ENCODE peak calls at places on chromosome 15, in six cellular contexts. One of them, this sample, is unnamed.

GRCh38 chr15:26674467-26674866 is 98.4 kb downstream of the GABRB3 start:
- DNase-seq in lower leg skin: no peak
- DNase-seq in AG04449: no peak
- DNase-seq in GM06990: no peak
- DNase-seq in astrocyte of the spinal cord: no peak
- DNase-seq in nephron progenitor cell: no peak
- DNase-seq in this sample: no peak

GRCh38 chr15:25787855-25788521 is 75.1 kb downstream of the ATP10A start:
- DNase-seq in lower leg skin: no peak
- DNase-seq in AG04449: no peak
- DNase-seq in astrocyte of the spinal cord: no peak
- DNase-seq in nephron progenitor cell: no peak
- DNase-seq in GM06990: no peak
- DNase-seq in this sample: no peak

GRCh38 chr15:51260262-51260661 is 78.1 kb downstream of the CYP19A1 start:
- DNase-seq in AG04449: no peak
- DNase-seq in lower leg skin: no peak
- DNase-seq in GM06990: no peak
- DNase-seq in nephron progenitor cell: no peak
- DNase-seq in astrocyte of the spinal cord: no peak
- DNase-seq in this sample: no peak

GRCh38 chr15:38652183-38652794 is 87.7 kb upstream of the RASGRP1 start:
- DNase-seq in nephron progenitor cell: no peak
- DNase-seq in GM06990: no peak
- DNase-seq in AG04449: no peak
- DNase-seq in lower leg skin: no peak
- DNase-seq in astrocyte of the spinal cord: no peak
- DNase-seq in this sample: no peak

GRCh38 chr15:62115847-62116246 is 49.1 kb downstream of the C2CD4A start:
- DNase-seq in lower leg skin: no peak
- DNase-seq in AG04449: no peak
- DNase-seq in astrocyte of the spinal cord: no peak
- DNase-seq in GM06990: no peak
- DNase-seq in nephron progenitor cell: no peak
- DNase-seq in this sample: no peak

GRCh38 chr15:97194750-97195149 is 765.8 kb upstream of the ARRDC4 start:
- DNase-seq in lower leg skin: no peak
- DNase-seq in nephron progenitor cell: no peak
- DNase-seq in astrocyte of the spinal cord: no peak
- DNase-seq in GM06990: no peak
- DNase-seq in AG04449: no peak
- DNase-seq in this sample: no peak

GRCh38 chr15:35054380-35054779 is 30.7 kb downstream of the NANOGP8 start:
- DNase-seq in GM06990: no peak
- DNase-seq in AG04449: no peak
- DNase-seq in nephron progenitor cell: no peak
- DNase-seq in lower leg skin: no peak
- DNase-seq in astrocyte of the spinal cord: no peak
- DNase-seq in this sample: no peak

GRCh38 chr15:51697150-51697549 is 15.8 kb downstream of the SCG3 start:
- DNase-seq in astrocyte of the spinal cord: no peak
- DNase-seq in GM06990: no peak
- DNase-seq in lower leg skin: no peak
- DNase-seq in nephron progenitor cell: no peak
- DNase-seq in AG04449: no peak
- DNase-seq in this sample: no peak

GRCh38 chr15:89494941-89495637 is 1.3 kb downstream of the RHCG start:
- DNase-seq in astrocyte of the spinal cord: no peak
- DNase-seq in lower leg skin: peak
- DNase-seq in nephron progenitor cell: peak
- DNase-seq in AG04449: no peak
- DNase-seq in GM06990: no peak
- DNase-seq in this sample: no peak

GRCh38 chr15:75002398-75002797 is 7.0 kb downstream of the SCAMP5 start:
- DNase-seq in GM06990: no peak
- DNase-seq in lower leg skin: no peak
- DNase-seq in AG04449: no peak
- DNase-seq in astrocyte of the spinal cord: no peak
- DNase-seq in nephron progenitor cell: no peak
- DNase-seq in this sample: no peak

GRCh38 chr15:71792521-71792920 is 17.8 kb upstream of the NR2E3 start:
- DNase-seq in AG04449: peak
- DNase-seq in lower leg skin: no peak
- DNase-seq in nephron progenitor cell: no peak
- DNase-seq in GM06990: no peak
- DNase-seq in astrocyte of the spinal cord: peak
- DNase-seq in this sample: no peak

GRCh38 chr15:74460298-74460697 is 662 bp downstream of the UBL7 start:
- DNase-seq in nephron progenitor cell: no peak
- DNase-seq in lower leg skin: no peak
- DNase-seq in AG04449: no peak
- DNase-seq in astrocyte of the spinal cord: no peak
- DNase-seq in GM06990: peak
- DNase-seq in this sample: no peak

GRCh38 chr15:60844431-60845174 is 365.7 kb upstream of the ICE2 start:
- DNase-seq in GM06990: no peak
- DNase-seq in AG04449: no peak
- DNase-seq in lower leg skin: no peak
- DNase-seq in nephron progenitor cell: no peak
- DNase-seq in astrocyte of the spinal cord: no peak
- DNase-seq in this sample: no peak

GRCh38 chr15:71571641-71572040 is 238.7 kb upstream of the NR2E3 start:
- DNase-seq in nephron progenitor cell: no peak
- DNase-seq in GM06990: no peak
- DNase-seq in AG04449: no peak
- DNase-seq in astrocyte of the spinal cord: no peak
- DNase-seq in lower leg skin: no peak
- DNase-seq in this sample: no peak

GRCh38 chr15:56215769-56216168 is 27.9 kb downstream of the RFX7 start:
- DNase-seq in AG04449: peak
- DNase-seq in GM06990: no peak
- DNase-seq in nephron progenitor cell: no peak
- DNase-seq in astrocyte of the spinal cord: peak
- DNase-seq in lower leg skin: no peak
- DNase-seq in this sample: no peak

GRCh38 chr15:83283813-83284562 is 476 bp downstream of the BNC1 start:
- DNase-seq in astrocyte of the spinal cord: peak
- DNase-seq in GM06990: no peak
- DNase-seq in nephron progenitor cell: peak
- DNase-seq in AG04449: no peak
- DNase-seq in lower leg skin: no peak
- DNase-seq in this sample: no peak

GRCh38 chr15:38205502-38206235 is 47.0 kb upstream of the SPRED1 start:
- DNase-seq in lower leg skin: no peak
- DNase-seq in astrocyte of the spinal cord: no peak
- DNase-seq in nephron progenitor cell: no peak
- DNase-seq in GM06990: no peak
- DNase-seq in AG04449: no peak
- DNase-seq in this sample: no peak

GRCh38 chr15:62758126-62758951 is 284.2 kb upstream of the TPM1 start:
- DNase-seq in GM06990: no peak
- DNase-seq in nephron progenitor cell: no peak
- DNase-seq in lower leg skin: peak
- DNase-seq in AG04449: peak
- DNase-seq in astrocyte of the spinal cord: peak
- DNase-seq in this sample: peak

GRCh38 chr15:85164841-85165466 is 183.3 kb downstream of the PDE8A start:
- DNase-seq in nephron progenitor cell: no peak
- DNase-seq in astrocyte of the spinal cord: no peak
- DNase-seq in lower leg skin: no peak
- DNase-seq in AG04449: no peak
- DNase-seq in GM06990: no peak
- DNase-seq in this sample: no peak

GRCh38 chr15:49083471-49084284 is 37.4 kb upstream of the SECISBP2L start:
- DNase-seq in AG04449: peak
- DNase-seq in nephron progenitor cell: no peak
- DNase-seq in lower leg skin: no peak
- DNase-seq in astrocyte of the spinal cord: no peak
- DNase-seq in GM06990: no peak
- DNase-seq in this sample: no peak

GRCh38 chr15:26767169-26767670 is 5.6 kb downstream of the GABRB3 start:
- DNase-seq in nephron progenitor cell: no peak
- DNase-seq in AG04449: no peak
- DNase-seq in GM06990: no peak
- DNase-seq in astrocyte of the spinal cord: no peak
- DNase-seq in lower leg skin: no peak
- DNase-seq in this sample: no peak

GRCh38 chr15:46280753-46281521 is 646.1 kb downstream of the SQOR start:
- DNase-seq in GM06990: no peak
- DNase-seq in AG04449: no peak
- DNase-seq in nephron progenitor cell: no peak
- DNase-seq in astrocyte of the spinal cord: no peak
- DNase-seq in lower leg skin: no peak
- DNase-seq in this sample: no peak

GRCh38 chr15:54990793-54991192 is 205.9 kb downstream of the RSL24D1 start:
- DNase-seq in GM06990: no peak
- DNase-seq in astrocyte of the spinal cord: no peak
- DNase-seq in AG04449: no peak
- DNase-seq in nephron progenitor cell: peak
- DNase-seq in lower leg skin: no peak
- DNase-seq in this sample: no peak

GRCh38 chr15:36373549-36373948 is 205.9 kb upstream of the CDIN1 start:
- DNase-seq in nephron progenitor cell: no peak
- DNase-seq in GM06990: no peak
- DNase-seq in lower leg skin: no peak
- DNase-seq in astrocyte of the spinal cord: peak
- DNase-seq in AG04449: no peak
- DNase-seq in this sample: no peak

GRCh38 chr15:34297059-34297458 is 40.5 kb downstream of the SLC12A6 start:
- DNase-seq in astrocyte of the spinal cord: peak
- DNase-seq in GM06990: no peak
- DNase-seq in nephron progenitor cell: no peak
- DNase-seq in AG04449: no peak
- DNase-seq in lower leg skin: no peak
- DNase-seq in this sample: no peak

DNA sequence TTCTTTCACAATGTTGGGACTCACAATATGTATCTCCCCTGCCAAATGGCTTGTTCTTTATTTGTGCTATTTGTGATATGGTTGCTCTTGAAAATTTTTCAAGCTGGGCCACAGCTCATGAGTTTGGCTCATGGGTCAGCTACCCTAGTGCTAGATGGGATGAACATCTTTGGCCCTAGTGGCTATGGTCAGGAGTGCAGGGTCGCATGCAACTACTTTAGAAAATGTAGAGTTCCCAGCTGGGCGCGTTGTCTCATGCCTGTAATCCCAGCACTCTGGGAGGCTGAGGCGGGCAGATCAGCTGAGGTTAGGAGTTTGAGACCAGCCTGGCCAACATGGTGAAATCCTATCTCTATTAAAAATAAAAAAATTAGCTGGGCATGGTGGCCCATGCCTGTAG is 55.8 kb downstream of the POLR2M start:
- DNase-seq in GM06990: no peak
- DNase-seq in lower leg skin: peak
- DNase-seq in AG04449: no peak
- DNase-seq in nephron progenitor cell: no peak
- DNase-seq in astrocyte of the spinal cord: no peak
- DNase-seq in this sample: no peak
- TF ChIP-seq CTCF in GM06990: no peak
- TF ChIP-seq CTCF in lower leg skin: no peak
- TF ChIP-seq CTCF in AG04449: no peak
- TF ChIP-seq CTCF in nephron progenitor cell: no peak
- TF ChIP-seq CTCF in astrocyte of the spinal cord: peak
- TF ChIP-seq CTCF in this sample: no peak

DNA sequence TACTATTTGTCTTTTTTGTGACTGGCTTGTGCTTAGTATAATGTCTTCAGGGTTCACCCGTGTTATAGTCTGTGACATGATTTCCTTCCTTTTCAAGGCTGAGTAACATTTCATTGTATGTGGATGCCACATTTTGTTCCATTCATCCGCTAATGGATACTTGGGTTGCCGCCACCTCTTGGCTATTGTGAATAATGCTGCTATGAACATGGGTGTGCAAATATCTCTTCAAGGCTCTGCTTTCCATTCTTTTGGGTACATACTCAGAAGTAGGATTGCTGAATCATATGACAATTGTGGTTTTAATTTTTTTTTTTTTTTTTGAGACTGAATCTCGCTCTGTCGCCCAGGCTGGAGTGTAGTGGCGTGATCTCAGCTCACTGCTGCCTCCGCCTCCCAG is 15.4 kb downstream of the CRTC3 start:
- DNase-seq in nephron progenitor cell: no peak
- DNase-seq in lower leg skin: no peak
- DNase-seq in AG04449: no peak
- DNase-seq in GM06990: no peak
- DNase-seq in astrocyte of the spinal cord: no peak
- DNase-seq in this sample: no peak
- TF ChIP-seq CTCF in nephron progenitor cell: no peak
- TF ChIP-seq CTCF in lower leg skin: no peak
- TF ChIP-seq CTCF in AG04449: no peak
- TF ChIP-seq CTCF in GM06990: no peak
- TF ChIP-seq CTCF in astrocyte of the spinal cord: peak
- TF ChIP-seq CTCF in this sample: no peak

DNA sequence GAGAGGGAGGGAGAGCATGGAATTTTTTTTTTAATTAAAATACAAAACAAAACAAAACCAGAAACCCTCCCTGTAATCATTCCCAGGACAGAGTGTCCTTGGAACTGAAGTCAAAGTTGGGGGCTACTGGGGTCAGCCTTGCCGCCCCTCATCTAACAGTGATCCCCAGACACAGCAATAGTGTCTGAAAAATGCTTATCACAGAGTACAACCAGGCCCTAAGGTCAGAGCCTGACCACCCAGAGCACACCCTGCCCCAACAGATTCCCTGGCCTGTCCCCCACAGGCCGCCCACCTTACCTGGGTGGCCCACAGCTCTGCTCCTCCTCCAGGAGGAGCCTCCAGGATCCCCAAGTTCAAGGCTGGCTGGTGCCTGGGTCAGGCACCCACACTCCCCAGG is 101.6 kb upstream of the LINGO1 start:
- DNase-seq in astrocyte of the spinal cord: no peak
- DNase-seq in AG04449: no peak
- DNase-seq in lower leg skin: no peak
- DNase-seq in nephron progenitor cell: no peak
- DNase-seq in GM06990: no peak
- DNase-seq in this sample: no peak
- TF ChIP-seq CTCF in astrocyte of the spinal cord: no peak
- TF ChIP-seq CTCF in AG04449: no peak
- TF ChIP-seq CTCF in lower leg skin: no peak
- TF ChIP-seq CTCF in nephron progenitor cell: no peak
- TF ChIP-seq CTCF in GM06990: no peak
- TF ChIP-seq CTCF in this sample: no peak

GRCh38 chr15:41564286-41564959 is 5.4 kb downstream of the TYRO3 start:
- DNase-seq in lower leg skin: no peak
- DNase-seq in AG04449: no peak
- DNase-seq in nephron progenitor cell: peak
- DNase-seq in GM06990: no peak
- DNase-seq in astrocyte of the spinal cord: peak
- DNase-seq in this sample: no peak
- TF ChIP-seq CTCF in lower leg skin: no peak
- TF ChIP-seq CTCF in AG04449: no peak
- TF ChIP-seq CTCF in nephron progenitor cell: no peak
- TF ChIP-seq CTCF in GM06990: no peak
- TF ChIP-seq CTCF in astrocyte of the spinal cord: no peak
- TF ChIP-seq CTCF in this sample: no peak